ENCODE peak calls at places on chromosome 5, in ten cellular contexts. One of them, this sample, is unnamed.

GRCh38 chr5:122846051-122846567 is 696 bp downstream of the SNX24 start:
- DNase-seq in hepatocyte: peak; percentile 47
- DNase-seq in KG1: no peak
- DNase-seq in NCI-H1105 treated with DMSO at 0.1 percent for 48 hours: peak; percentile 32
- DNase-seq in SK-N-SH: peak; percentile 30
- DNase-seq in omental fat pad: no peak
- DNase-seq in cardiac fibroblast: peak; percentile 87
- DNase-seq in stimulated activated CD8-positive, alpha-beta memory T cell treated with anti-CD3 and anti-CD28 coated beads, Interleukin-7, amount 100 ng/mL, for 1 hour: no peak
- DNase-seq in naive thymus-derived CD8-positive, alpha-beta T cell: no peak
- DNase-seq in stimulated activated naive CD4-positive, alpha-beta T cell: no peak
- DNase-seq in this sample: no peak

GRCh38 chr5:122500245-122501086 is 188.4 kb downstream of the SNCAIP start:
- DNase-seq in hepatocyte: peak; percentile 80
- DNase-seq in KG1: no peak
- DNase-seq in NCI-H1105 treated with DMSO at 0.1 percent for 48 hours: peak; percentile 13
- DNase-seq in SK-N-SH: peak; percentile 59
- DNase-seq in omental fat pad: no peak
- DNase-seq in cardiac fibroblast: peak; percentile 69
- DNase-seq in stimulated activated CD8-positive, alpha-beta memory T cell treated with anti-CD3 and anti-CD28 coated beads, Interleukin-7, amount 100 ng/mL, for 1 hour: no peak
- DNase-seq in naive thymus-derived CD8-positive, alpha-beta T cell: no peak
- DNase-seq in stimulated activated naive CD4-positive, alpha-beta T cell: no peak
- DNase-seq in this sample: no peak

GRCh38 chr5:160923927-160924705 is 72.1 kb upstream of the ATP10B start:
- DNase-seq in hepatocyte: peak; percentile 81
- DNase-seq in KG1: no peak
- DNase-seq in NCI-H1105 treated with DMSO at 0.1 percent for 48 hours: peak; percentile 8
- DNase-seq in SK-N-SH: no peak
- DNase-seq in omental fat pad: no peak
- DNase-seq in cardiac fibroblast: no peak
- DNase-seq in stimulated activated CD8-positive, alpha-beta memory T cell treated with anti-CD3 and anti-CD28 coated beads, Interleukin-7, amount 100 ng/mL, for 1 hour: no peak
- DNase-seq in naive thymus-derived CD8-positive, alpha-beta T cell: no peak
- DNase-seq in stimulated activated naive CD4-positive, alpha-beta T cell: no peak
- DNase-seq in this sample: peak; percentile 60

GRCh38 chr5:96048763-96049162 is 87.1 kb upstream of the ELL2 start:
- DNase-seq in hepatocyte: peak; percentile 64
- DNase-seq in KG1: no peak
- DNase-seq in NCI-H1105 treated with DMSO at 0.1 percent for 48 hours: no peak
- DNase-seq in SK-N-SH: no peak
- DNase-seq in omental fat pad: no peak
- DNase-seq in cardiac fibroblast: peak; percentile 32
- DNase-seq in stimulated activated CD8-positive, alpha-beta memory T cell treated with anti-CD3 and anti-CD28 coated beads, Interleukin-7, amount 100 ng/mL, for 1 hour: no peak
- DNase-seq in naive thymus-derived CD8-positive, alpha-beta T cell: no peak
- DNase-seq in stimulated activated naive CD4-positive, alpha-beta T cell: no peak
- DNase-seq in this sample: no peak

GRCh38 chr5:1801954-1802295 is 718 bp downstream of the NDUFS6 start:
- DNase-seq in hepatocyte: peak; percentile 37
- DNase-seq in KG1: no peak
- DNase-seq in NCI-H1105 treated with DMSO at 0.1 percent for 48 hours: peak; percentile 37
- DNase-seq in SK-N-SH: peak; percentile 40
- DNase-seq in omental fat pad: no peak
- DNase-seq in cardiac fibroblast: peak; percentile 18
- DNase-seq in stimulated activated CD8-positive, alpha-beta memory T cell treated with anti-CD3 and anti-CD28 coated beads, Interleukin-7, amount 100 ng/mL, for 1 hour: no peak
- DNase-seq in naive thymus-derived CD8-positive, alpha-beta T cell: no peak
- DNase-seq in stimulated activated naive CD4-positive, alpha-beta T cell: no peak
- DNase-seq in this sample: no peak

GRCh38 chr5:119331566-119332095 is 24.2 kb upstream of the TNFAIP8 start:
- DNase-seq in hepatocyte: no peak
- DNase-seq in KG1: no peak
- DNase-seq in NCI-H1105 treated with DMSO at 0.1 percent for 48 hours: no peak
- DNase-seq in SK-N-SH: no peak
- DNase-seq in omental fat pad: no peak
- DNase-seq in cardiac fibroblast: no peak
- DNase-seq in stimulated activated CD8-positive, alpha-beta memory T cell treated with anti-CD3 and anti-CD28 coated beads, Interleukin-7, amount 100 ng/mL, for 1 hour: no peak
- DNase-seq in naive thymus-derived CD8-positive, alpha-beta T cell: no peak
- DNase-seq in stimulated activated naive CD4-positive, alpha-beta T cell: no peak
- DNase-seq in this sample: no peak

GRCh38 chr5:5473224-5473623 is 50.7 kb downstream of the ICE1 start:
- DNase-seq in hepatocyte: no peak
- DNase-seq in KG1: no peak
- DNase-seq in NCI-H1105 treated with DMSO at 0.1 percent for 48 hours: no peak
- DNase-seq in SK-N-SH: no peak
- DNase-seq in omental fat pad: no peak
- DNase-seq in cardiac fibroblast: peak; percentile 55
- DNase-seq in stimulated activated CD8-positive, alpha-beta memory T cell treated with anti-CD3 and anti-CD28 coated beads, Interleukin-7, amount 100 ng/mL, for 1 hour: no peak
- DNase-seq in naive thymus-derived CD8-positive, alpha-beta T cell: no peak
- DNase-seq in stimulated activated naive CD4-positive, alpha-beta T cell: no peak
- DNase-seq in this sample: no peak

GRCh38 chr5:107129051-107129450 is 541.7 kb downstream of the EFNA5 start:
- DNase-seq in hepatocyte: no peak
- DNase-seq in KG1: no peak
- DNase-seq in NCI-H1105 treated with DMSO at 0.1 percent for 48 hours: no peak
- DNase-seq in SK-N-SH: no peak
- DNase-seq in omental fat pad: no peak
- DNase-seq in cardiac fibroblast: peak; percentile 44
- DNase-seq in stimulated activated CD8-positive, alpha-beta memory T cell treated with anti-CD3 and anti-CD28 coated beads, Interleukin-7, amount 100 ng/mL, for 1 hour: no peak
- DNase-seq in naive thymus-derived CD8-positive, alpha-beta T cell: no peak
- DNase-seq in stimulated activated naive CD4-positive, alpha-beta T cell: no peak
- DNase-seq in this sample: no peak

GRCh38 chr5:115309751-115310370 is 13.4 kb upstream of the CCDC112 start:
- DNase-seq in hepatocyte: peak; percentile 40
- DNase-seq in KG1: peak; percentile 3
- DNase-seq in NCI-H1105 treated with DMSO at 0.1 percent for 48 hours: peak; percentile 22
- DNase-seq in SK-N-SH: no peak
- DNase-seq in omental fat pad: no peak
- DNase-seq in cardiac fibroblast: peak; percentile 81
- DNase-seq in stimulated activated CD8-positive, alpha-beta memory T cell treated with anti-CD3 and anti-CD28 coated beads, Interleukin-7, amount 100 ng/mL, for 1 hour: no peak
- DNase-seq in naive thymus-derived CD8-positive, alpha-beta T cell: no peak
- DNase-seq in stimulated activated naive CD4-positive, alpha-beta T cell: no peak
- DNase-seq in this sample: peak; percentile 22

GRCh38 chr5:81165493-81166119 is 67.5 kb upstream of the CKMT2 start:
- DNase-seq in hepatocyte: peak; percentile 81
- DNase-seq in KG1: peak; percentile 43
- DNase-seq in NCI-H1105 treated with DMSO at 0.1 percent for 48 hours: peak; percentile 47
- DNase-seq in SK-N-SH: peak; percentile 72
- DNase-seq in omental fat pad: peak; percentile 28
- DNase-seq in cardiac fibroblast: peak; percentile 76
- DNase-seq in stimulated activated CD8-positive, alpha-beta memory T cell treated with anti-CD3 and anti-CD28 coated beads, Interleukin-7, amount 100 ng/mL, for 1 hour: peak; percentile 6
- DNase-seq in naive thymus-derived CD8-positive, alpha-beta T cell: peak; percentile 27
- DNase-seq in stimulated activated naive CD4-positive, alpha-beta T cell: peak; percentile 8
- DNase-seq in this sample: peak; percentile 64

GRCh38 chr5:32352685-32353084 is 39.9 kb upstream of the MTMR12 start:
- DNase-seq in hepatocyte: no peak
- DNase-seq in KG1: no peak
- DNase-seq in NCI-H1105 treated with DMSO at 0.1 percent for 48 hours: no peak
- DNase-seq in SK-N-SH: no peak
- DNase-seq in omental fat pad: no peak
- DNase-seq in cardiac fibroblast: no peak
- DNase-seq in stimulated activated CD8-positive, alpha-beta memory T cell treated with anti-CD3 and anti-CD28 coated beads, Interleukin-7, amount 100 ng/mL, for 1 hour: no peak
- DNase-seq in naive thymus-derived CD8-positive, alpha-beta T cell: no peak
- DNase-seq in stimulated activated naive CD4-positive, alpha-beta T cell: no peak
- DNase-seq in this sample: no peak

GRCh38 chr5:139461698-139462097 is 845 bp downstream of the ECSCR start:
- DNase-seq in hepatocyte: no peak
- DNase-seq in KG1: no peak
- DNase-seq in NCI-H1105 treated with DMSO at 0.1 percent for 48 hours: no peak
- DNase-seq in SK-N-SH: peak; percentile 15
- DNase-seq in omental fat pad: no peak
- DNase-seq in cardiac fibroblast: peak; percentile 75
- DNase-seq in stimulated activated CD8-positive, alpha-beta memory T cell treated with anti-CD3 and anti-CD28 coated beads, Interleukin-7, amount 100 ng/mL, for 1 hour: no peak
- DNase-seq in naive thymus-derived CD8-positive, alpha-beta T cell: no peak
- DNase-seq in stimulated activated naive CD4-positive, alpha-beta T cell: no peak
- DNase-seq in this sample: no peak

GRCh38 chr5:139739612-139739974 is 56.0 kb upstream of the PSD2 start:
- DNase-seq in hepatocyte: no peak
- DNase-seq in KG1: no peak
- DNase-seq in NCI-H1105 treated with DMSO at 0.1 percent for 48 hours: no peak
- DNase-seq in SK-N-SH: no peak
- DNase-seq in omental fat pad: no peak
- DNase-seq in cardiac fibroblast: no peak
- DNase-seq in stimulated activated CD8-positive, alpha-beta memory T cell treated with anti-CD3 and anti-CD28 coated beads, Interleukin-7, amount 100 ng/mL, for 1 hour: no peak
- DNase-seq in naive thymus-derived CD8-positive, alpha-beta T cell: no peak
- DNase-seq in stimulated activated naive CD4-positive, alpha-beta T cell: no peak
- DNase-seq in this sample: no peak

GRCh38 chr5:59007460-59008063 is 424.7 kb downstream of the RAB3C start:
- DNase-seq in hepatocyte: no peak
- DNase-seq in KG1: no peak
- DNase-seq in NCI-H1105 treated with DMSO at 0.1 percent for 48 hours: peak; percentile 33
- DNase-seq in SK-N-SH: peak; percentile 15
- DNase-seq in omental fat pad: no peak
- DNase-seq in cardiac fibroblast: peak; percentile 55
- DNase-seq in stimulated activated CD8-positive, alpha-beta memory T cell treated with anti-CD3 and anti-CD28 coated beads, Interleukin-7, amount 100 ng/mL, for 1 hour: no peak
- DNase-seq in naive thymus-derived CD8-positive, alpha-beta T cell: no peak
- DNase-seq in stimulated activated naive CD4-positive, alpha-beta T cell: no peak
- DNase-seq in this sample: peak; percentile 42

GRCh38 chr5:148005788-148006520 is 57.8 kb upstream of the SPINK5 start:
- DNase-seq in hepatocyte: no peak
- DNase-seq in KG1: no peak
- DNase-seq in NCI-H1105 treated with DMSO at 0.1 percent for 48 hours: no peak
- DNase-seq in SK-N-SH: no peak
- DNase-seq in omental fat pad: no peak
- DNase-seq in cardiac fibroblast: peak; percentile 18
- DNase-seq in stimulated activated CD8-positive, alpha-beta memory T cell treated with anti-CD3 and anti-CD28 coated beads, Interleukin-7, amount 100 ng/mL, for 1 hour: no peak
- DNase-seq in naive thymus-derived CD8-positive, alpha-beta T cell: no peak
- DNase-seq in stimulated activated naive CD4-positive, alpha-beta T cell: no peak
- DNase-seq in this sample: no peak

GRCh38 chr5:29085142-29085541 is 2046.8 kb upstream of the CDH9 start:
- DNase-seq in hepatocyte: peak; percentile 53
- DNase-seq in KG1: no peak
- DNase-seq in NCI-H1105 treated with DMSO at 0.1 percent for 48 hours: no peak
- DNase-seq in SK-N-SH: no peak
- DNase-seq in omental fat pad: no peak
- DNase-seq in cardiac fibroblast: no peak
- DNase-seq in stimulated activated CD8-positive, alpha-beta memory T cell treated with anti-CD3 and anti-CD28 coated beads, Interleukin-7, amount 100 ng/mL, for 1 hour: no peak
- DNase-seq in naive thymus-derived CD8-positive, alpha-beta T cell: no peak
- DNase-seq in stimulated activated naive CD4-positive, alpha-beta T cell: no peak
- DNase-seq in this sample: no peak

GRCh38 chr5:107383414-107383813 is 287.3 kb downstream of the EFNA5 start:
- DNase-seq in hepatocyte: no peak
- DNase-seq in KG1: no peak
- DNase-seq in NCI-H1105 treated with DMSO at 0.1 percent for 48 hours: no peak
- DNase-seq in SK-N-SH: no peak
- DNase-seq in omental fat pad: no peak
- DNase-seq in cardiac fibroblast: peak; percentile 31
- DNase-seq in stimulated activated CD8-positive, alpha-beta memory T cell treated with anti-CD3 and anti-CD28 coated beads, Interleukin-7, amount 100 ng/mL, for 1 hour: no peak
- DNase-seq in naive thymus-derived CD8-positive, alpha-beta T cell: no peak
- DNase-seq in stimulated activated naive CD4-positive, alpha-beta T cell: no peak
- DNase-seq in this sample: no peak

GRCh38 chr5:125409496-125410351 is 663.3 kb upstream of the ZNF608 start:
- DNase-seq in hepatocyte: peak; percentile 5
- DNase-seq in KG1: no peak
- DNase-seq in NCI-H1105 treated with DMSO at 0.1 percent for 48 hours: peak; percentile 83
- DNase-seq in SK-N-SH: no peak
- DNase-seq in omental fat pad: no peak
- DNase-seq in cardiac fibroblast: peak; percentile 48
- DNase-seq in stimulated activated CD8-positive, alpha-beta memory T cell treated with anti-CD3 and anti-CD28 coated beads, Interleukin-7, amount 100 ng/mL, for 1 hour: no peak
- DNase-seq in naive thymus-derived CD8-positive, alpha-beta T cell: no peak
- DNase-seq in stimulated activated naive CD4-positive, alpha-beta T cell: no peak
- DNase-seq in this sample: peak; percentile 81

GRCh38 chr5:3481175-3481574 is 114.5 kb upstream of the IRX1 start:
- DNase-seq in hepatocyte: no peak
- DNase-seq in KG1: no peak
- DNase-seq in NCI-H1105 treated with DMSO at 0.1 percent for 48 hours: no peak
- DNase-seq in SK-N-SH: no peak
- DNase-seq in omental fat pad: no peak
- DNase-seq in cardiac fibroblast: no peak
- DNase-seq in stimulated activated CD8-positive, alpha-beta memory T cell treated with anti-CD3 and anti-CD28 coated beads, Interleukin-7, amount 100 ng/mL, for 1 hour: no peak
- DNase-seq in naive thymus-derived CD8-positive, alpha-beta T cell: no peak
- DNase-seq in stimulated activated naive CD4-positive, alpha-beta T cell: no peak
- DNase-seq in this sample: no peak

GRCh38 chr5:6716634-6717149 is 3.5 kb downstream of the TENT4A start:
- DNase-seq in hepatocyte: no peak
- DNase-seq in KG1: no peak
- DNase-seq in NCI-H1105 treated with DMSO at 0.1 percent for 48 hours: no peak
- DNase-seq in SK-N-SH: no peak
- DNase-seq in omental fat pad: no peak
- DNase-seq in cardiac fibroblast: no peak
- DNase-seq in stimulated activated CD8-positive, alpha-beta memory T cell treated with anti-CD3 and anti-CD28 coated beads, Interleukin-7, amount 100 ng/mL, for 1 hour: no peak
- DNase-seq in naive thymus-derived CD8-positive, alpha-beta T cell: no peak
- DNase-seq in stimulated activated naive CD4-positive, alpha-beta T cell: no peak
- DNase-seq in this sample: no peak

GRCh38 chr5:153782589-153783238 is 256.0 kb downstream of the FAM114A2 start:
- DNase-seq in hepatocyte: peak; percentile 17
- DNase-seq in KG1: no peak
- DNase-seq in NCI-H1105 treated with DMSO at 0.1 percent for 48 hours: no peak
- DNase-seq in SK-N-SH: no peak
- DNase-seq in omental fat pad: no peak
- DNase-seq in cardiac fibroblast: peak; percentile 55
- DNase-seq in stimulated activated CD8-positive, alpha-beta memory T cell treated with anti-CD3 and anti-CD28 coated beads, Interleukin-7, amount 100 ng/mL, for 1 hour: no peak
- DNase-seq in naive thymus-derived CD8-positive, alpha-beta T cell: no peak
- DNase-seq in stimulated activated naive CD4-positive, alpha-beta T cell: no peak
- DNase-seq in this sample: no peak

GRCh38 chr5:36414869-36415282 is 113.2 kb upstream of the RANBP3L start:
- DNase-seq in hepatocyte: peak; percentile 79
- DNase-seq in KG1: no peak
- DNase-seq in NCI-H1105 treated with DMSO at 0.1 percent for 48 hours: peak; percentile 52
- DNase-seq in SK-N-SH: peak; percentile 26
- DNase-seq in omental fat pad: no peak
- DNase-seq in cardiac fibroblast: peak; percentile 73
- DNase-seq in stimulated activated CD8-positive, alpha-beta memory T cell treated with anti-CD3 and anti-CD28 coated beads, Interleukin-7, amount 100 ng/mL, for 1 hour: no peak
- DNase-seq in naive thymus-derived CD8-positive, alpha-beta T cell: no peak
- DNase-seq in stimulated activated naive CD4-positive, alpha-beta T cell: no peak
- DNase-seq in this sample: peak; percentile 14

GRCh38 chr5:76737131-76737556 is 21.2 kb downstream of the F2R start:
- DNase-seq in hepatocyte: no peak
- DNase-seq in KG1: no peak
- DNase-seq in NCI-H1105 treated with DMSO at 0.1 percent for 48 hours: no peak
- DNase-seq in SK-N-SH: no peak
- DNase-seq in omental fat pad: no peak
- DNase-seq in cardiac fibroblast: no peak
- DNase-seq in stimulated activated CD8-positive, alpha-beta memory T cell treated with anti-CD3 and anti-CD28 coated beads, Interleukin-7, amount 100 ng/mL, for 1 hour: no peak
- DNase-seq in naive thymus-derived CD8-positive, alpha-beta T cell: no peak
- DNase-seq in stimulated activated naive CD4-positive, alpha-beta T cell: no peak
- DNase-seq in this sample: no peak

GRCh38 chr5:140131967-140132409 is 6.3 kb downstream of the IGIP start:
- DNase-seq in hepatocyte: no peak
- DNase-seq in KG1: no peak
- DNase-seq in NCI-H1105 treated with DMSO at 0.1 percent for 48 hours: no peak
- DNase-seq in SK-N-SH: no peak
- DNase-seq in omental fat pad: no peak
- DNase-seq in cardiac fibroblast: peak; percentile 95
- DNase-seq in stimulated activated CD8-positive, alpha-beta memory T cell treated with anti-CD3 and anti-CD28 coated beads, Interleukin-7, amount 100 ng/mL, for 1 hour: no peak
- DNase-seq in naive thymus-derived CD8-positive, alpha-beta T cell: no peak
- DNase-seq in stimulated activated naive CD4-positive, alpha-beta T cell: no peak
- DNase-seq in this sample: no peak

GRCh38 chr5:40984884-40985283 is 75.6 kb downstream of the C7 start:
- DNase-seq in hepatocyte: no peak
- DNase-seq in KG1: no peak
- DNase-seq in NCI-H1105 treated with DMSO at 0.1 percent for 48 hours: no peak
- DNase-seq in SK-N-SH: no peak
- DNase-seq in omental fat pad: no peak
- DNase-seq in cardiac fibroblast: peak; percentile 87
- DNase-seq in stimulated activated CD8-positive, alpha-beta memory T cell treated with anti-CD3 and anti-CD28 coated beads, Interleukin-7, amount 100 ng/mL, for 1 hour: no peak
- DNase-seq in naive thymus-derived CD8-positive, alpha-beta T cell: no peak
- DNase-seq in stimulated activated naive CD4-positive, alpha-beta T cell: no peak
- DNase-seq in this sample: no peak

GRCh38 chr5:74113987-74114386 is 488.0 kb downstream of the ARHGEF28 start:
- DNase-seq in hepatocyte: no peak
- DNase-seq in KG1: no peak
- DNase-seq in NCI-H1105 treated with DMSO at 0.1 percent for 48 hours: no peak
- DNase-seq in SK-N-SH: no peak
- DNase-seq in omental fat pad: no peak
- DNase-seq in cardiac fibroblast: no peak
- DNase-seq in stimulated activated CD8-positive, alpha-beta memory T cell treated with anti-CD3 and anti-CD28 coated beads, Interleukin-7, amount 100 ng/mL, for 1 hour: no peak
- DNase-seq in naive thymus-derived CD8-positive, alpha-beta T cell: no peak
- DNase-seq in stimulated activated naive CD4-positive, alpha-beta T cell: no peak
- DNase-seq in this sample: no peak

GRCh38 chr5:81980160-81980559 is 8.3 kb downstream of the ATG10 start:
- DNase-seq in hepatocyte: no peak
- DNase-seq in KG1: no peak
- DNase-seq in NCI-H1105 treated with DMSO at 0.1 percent for 48 hours: no peak
- DNase-seq in SK-N-SH: no peak
- DNase-seq in omental fat pad: no peak
- DNase-seq in cardiac fibroblast: no peak
- DNase-seq in stimulated activated CD8-positive, alpha-beta memory T cell treated with anti-CD3 and anti-CD28 coated beads, Interleukin-7, amount 100 ng/mL, for 1 hour: no peak
- DNase-seq in naive thymus-derived CD8-positive, alpha-beta T cell: no peak
- DNase-seq in stimulated activated naive CD4-positive, alpha-beta T cell: no peak
- DNase-seq in this sample: no peak

GRCh38 chr5:151048526-151048925 is 28.1 kb downstream of the GPX3 start:
- DNase-seq in hepatocyte: no peak
- DNase-seq in KG1: no peak
- DNase-seq in NCI-H1105 treated with DMSO at 0.1 percent for 48 hours: no peak
- DNase-seq in SK-N-SH: no peak
- DNase-seq in omental fat pad: no peak
- DNase-seq in cardiac fibroblast: peak; percentile 39
- DNase-seq in stimulated activated CD8-positive, alpha-beta memory T cell treated with anti-CD3 and anti-CD28 coated beads, Interleukin-7, amount 100 ng/mL, for 1 hour: no peak
- DNase-seq in naive thymus-derived CD8-positive, alpha-beta T cell: no peak
- DNase-seq in stimulated activated naive CD4-positive, alpha-beta T cell: no peak
- DNase-seq in this sample: no peak

This sample was measured in NCI-H345.